ENCODE peak calls at places on chromosomes 16 and 17, in ten cellular contexts. C is endothelial cell of umbilical vein, E is fibroblast of lung, Q is IMR-90, G is HCT116, L is mesendoderm, A is neural progenitor cell, N is mammary epithelial cell, B is SK-N-SH, J is astrocyte. Z is an unnamed sample.

GRCh38 chr16:57048095-57048494 is 44.3 kb upstream of the CPNE2 start:
- DNase-seq in C (no peak), E (no peak), Q (no peak), G (no peak), L (no peak), A (no peak), N (no peak), B (no peak), J (no peak), Z (no peak)

GRCh38 chr16:78571880-78572279 is 472.4 kb downstream of the WWOX start:
- DNase-seq in C (no peak), E (peak; percentile 28), Q (no peak), G (no peak), L (peak; percentile 76), A (no peak), N (no peak), B (no peak), J (peak; percentile 20), Z (no peak)

GRCh38 chr16:31498493-31498892 is 9.7 kb downstream of the RUSF1 start:
- DNase-seq in C (no peak), E (no peak), Q (no peak), G (no peak), L (no peak), A (no peak), N (no peak), B (no peak), J (no peak), Z (no peak)

GRCh38 chr16:89667633-89668032 is 10.0 kb downstream of the SPATA33 start:
- DNase-seq in C (no peak), E (no peak), Q (no peak), G (no peak), L (no peak), A (no peak), N (no peak), B (no peak), J (no peak), Z (no peak)

GRCh38 chr17:1830288-1830687 is 483 bp downstream of the RPA1 start:
- DNase-seq in C (peak; percentile 13), E (peak; percentile 3), Q (no peak), G (no peak), L (peak; percentile 60), A (peak; percentile 48), N (peak; percentile 47), B (peak; percentile 27), J (peak; percentile 5), Z (no peak)

GRCh38 chr17:79847698-79848369 is 8.6 kb upstream of the CBX4 start:
- DNase-seq in C (no peak), E (no peak), Q (no peak), G (no peak), L (no peak), A (no peak), N (no peak), B (peak; percentile 76), J (no peak), Z (no peak)

GRCh38 chr16:54102888-54103866 is 183.4 kb downstream of the IRX3 start:
- DNase-seq in C (no peak), E (no peak), Q (no peak), G (no peak), L (no peak), A (no peak), N (no peak), B (no peak), J (no peak), Z (no peak)

GRCh38 chr16:53168744-53169143 is 114.0 kb downstream of the CHD9 start:
- DNase-seq in C (no peak), E (no peak), Q (no peak), G (no peak), L (no peak), A (no peak), N (no peak), B (no peak), J (no peak), Z (no peak)

GRCh38 chr16:50099957-50100648 is 34.3 kb downstream of the HEATR3 start:
- DNase-seq in C (no peak), E (no peak), Q (no peak), G (no peak), L (no peak), A (no peak), N (peak; percentile 60), B (no peak), J (no peak), Z (no peak)

GRCh38 chr17:61253937-61254677 is 145.5 kb upstream of the TBX2 start:
- DNase-seq in C (no peak), E (no peak), Q (no peak), G (no peak), L (no peak), A (peak; percentile 23), N (no peak), B (no peak), J (no peak), Z (no peak)

GRCh38 chr16:49350265-49351103 is 23.1 kb upstream of the C16orf78 start:
- DNase-seq in C (peak; percentile 21), E (peak; percentile 22), Q (peak; percentile 34), G (peak; percentile 27), L (peak; percentile 72), A (peak; percentile 73), N (peak; percentile 39), B (peak; percentile 81), J (peak; percentile 6), Z (peak; percentile 62)

GRCh38 chr16:77344306-77344705 is 90.5 kb downstream of the ADAMTS18 start:
- DNase-seq in C (no peak), E (peak; percentile 65), Q (no peak), G (no peak), L (no peak), A (no peak), N (peak; percentile 55), B (no peak), J (peak; percentile 58), Z (no peak)

GRCh38 chr16:81632392-81633146 is 146.5 kb upstream of the PLCG2 start:
- DNase-seq in C (peak; percentile 83), E (peak; percentile 95), Q (peak; percentile 94), G (peak; percentile 93), L (no peak), A (no peak), N (no peak), B (no peak), J (peak; percentile 93), Z (no peak)

GRCh38 chr16:58018803-58019202 is 6.8 kb upstream of the MMP15 start:
- DNase-seq in C (no peak), E (no peak), Q (no peak), G (no peak), L (peak; percentile 65), A (peak; percentile 39), N (no peak), B (peak; percentile 13), J (no peak), Z (no peak)

GRCh38 chr17:66426397-66427033 is 124.1 kb downstream of the PRKCA start:
- DNase-seq in C (no peak), E (peak; percentile 19), Q (peak; percentile 14), G (peak; percentile 31), L (peak; percentile 66), A (no peak), N (no peak), B (no peak), J (no peak), Z (no peak)

GRCh38 chr16:11310997-11311561 is 29.9 kb upstream of the PRM1 start:
- DNase-seq in C (peak; percentile 29), E (peak; percentile 35), Q (no peak), G (no peak), L (no peak), A (no peak), N (no peak), B (no peak), J (no peak), Z (no peak)

GRCh38 chr16:69087161-69087581 is 18.3 kb upstream of the HAS3 start:
- DNase-seq in C (peak; percentile 81), E (no peak), Q (no peak), G (no peak), L (no peak), A (no peak), N (no peak), B (no peak), J (no peak), Z (no peak)

GRCh38 chr17:80633994-80634566 is 89.4 kb downstream of the RPTOR start:
- DNase-seq in C (no peak), E (no peak), Q (no peak), G (no peak), L (no peak), A (no peak), N (no peak), B (no peak), J (no peak), Z (no peak)

GRCh38 chr16:8892101-8892575 is 10.0 kb downstream of the LITAFD start:
- DNase-seq in C (no peak), E (no peak), Q (no peak), G (no peak), L (no peak), A (no peak), N (no peak), B (no peak), J (no peak), Z (no peak)

GRCh38 chr17:46819906-46820351 is 1.4 kb upstream of the WNT3 start:
- DNase-seq in C (no peak), E (no peak), Q (no peak), G (no peak), L (peak; percentile 76), A (peak; percentile 56), N (no peak), B (no peak), J (no peak), Z (no peak)
- H3K9ac ChIP-seq in C (no peak overlapping the region), E (no peak overlapping the region), Q (no peak overlapping the region), G (no peak overlapping the region), L (peak overlapping the region; percentile 92), A (no peak overlapping the region), N (no peak overlapping the region), B (no peak overlapping the region), J (no peak overlapping the region), Z (peak overlapping the region; percentile 57)

DNA sequence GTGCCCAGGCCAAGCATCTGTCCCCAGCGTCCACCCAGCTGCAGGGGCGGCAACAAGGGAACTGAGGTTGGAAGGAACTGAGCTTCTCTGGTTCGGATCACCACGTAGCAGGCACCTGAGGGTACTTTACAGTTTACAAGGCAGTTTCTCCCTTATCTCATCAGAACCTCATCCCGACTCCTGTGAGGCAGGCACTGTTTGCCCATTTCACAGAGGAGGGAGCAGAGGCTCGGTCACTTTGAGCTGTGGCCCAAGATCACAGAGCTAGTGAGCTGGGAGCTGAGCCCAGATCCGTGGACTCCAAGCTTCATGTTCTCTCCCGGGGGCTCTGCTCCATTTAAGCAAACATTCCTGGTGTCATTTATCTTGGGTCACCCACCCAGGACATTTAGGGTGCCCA is 15.1 kb downstream of the UBALD1 start:
- DNase-seq in C (no peak), E (no peak), Q (no peak), G (no peak), L (no peak), A (no peak), N (no peak), B (no peak), J (no peak), Z (no peak)
- H3K27me3 ChIP-seq in C (peaks cover 3% of the 10 kb centered on the region), E (peaks cover 7% of the 10 kb centered on the region), Q (peaks cover 35% of the 10 kb centered on the region), G (no peaks in the 10 kb centered on the region), L (no peaks in the 10 kb centered on the region), A (no peaks in the 10 kb centered on the region), N (peaks cover 2% of the 10 kb centered on the region), B (no peaks in the 10 kb centered on the region), J (peaks cover 7% of the 10 kb centered on the region), Z (peaks cover 5% of the 10 kb centered on the region)

GRCh38 chr17:47949197-47949759 is 7.9 kb downstream of the PNPO start:
- DNase-seq in C (peak; percentile 77), E (peak; percentile 81), Q (peak; percentile 82), G (peak; percentile 67), L (peak; percentile 88), A (peak; percentile 94), N (peak; percentile 86), B (peak; percentile 90), J (peak; percentile 68), Z (peak; percentile 70)
- H3K9ac ChIP-seq in C (peak overlapping the region; percentile 17), E (peak overlapping the region; percentile 41), Q (peak overlapping the region; percentile 58), G (peak overlapping the region; percentile 55), L (peak overlapping the region; percentile 40), A (no peak overlapping the region), N (peak overlapping the region; percentile 84), B (peak overlapping the region; percentile 59), J (peak overlapping the region; percentile 74), Z (peak overlapping the region; percentile 59)

GRCh38 chr17:77916771-77917481 is 41.6 kb upstream of the TNRC6C start:
- DNase-seq in C (no peak), E (no peak), Q (no peak), G (no peak), L (no peak), A (peak; percentile 1), N (no peak), B (no peak), J (no peak), Z (no peak)
- H3K27me3 ChIP-seq in C (no peaks in the 10 kb centered on the region), E (peaks cover 16% of the 10 kb centered on the region), Q (peaks cover 38% of the 10 kb centered on the region), G (peaks cover 31% of the 10 kb centered on the region), L (no peaks in the 10 kb centered on the region), A (no peaks in the 10 kb centered on the region), N (no peaks in the 10 kb centered on the region), B (peaks cover 46% of the 10 kb centered on the region), J (peaks cover 34% of the 10 kb centered on the region), Z (no peaks in the 10 kb centered on the region)

Z was measured in NT2/D1.